ENCODE peak calls at places on chromosomes 16 and 17, in five cellular contexts. Y is HepG2, E is GM12878, C is K562, B is upper lobe of left lung. P is an unnamed sample.

GRCh38 chr16:78743556-78743955 is 644.1 kb downstream of the WWOX start:
- ATAC-seq in B (no peak), E (no peak), Y (no peak), C (no peak), P (no peak)

GRCh38 chr17:14316131-14316854 is 15.4 kb downstream of the HS3ST3B1 start:
- ATAC-seq in Y (peak; percentile 74), C (no peak), B (no peak), E (no peak), P (no peak)

GRCh38 chr17:42809250-42809649 is 10.6 kb downstream of the CNTD1 start:
- ATAC-seq in B (peak; percentile 75), C (no peak), E (no peak), Y (no peak), P (peak; percentile 96)

GRCh38 chr17:7279453-7279852 is 2.1 kb upstream of the SLC2A4 start:
- ATAC-seq in C (no peak), Y (no peak), B (no peak), E (no peak), P (no peak)

GRCh38 chr17:32498362-32498761 is 11.6 kb downstream of the CDK5R1 start:
- ATAC-seq in B (no peak), E (no peak), C (no peak), Y (no peak), P (no peak)

GRCh38 chr16:52128407-52128806 is 418.5 kb downstream of the TOX3 start:
- ATAC-seq in E (no peak), C (no peak), Y (no peak), B (no peak), P (no peak)

GRCh38 chr16:84600343-84601229 is 17.3 kb downstream of the COTL1 start:
- ATAC-seq in E (peak; percentile 75), Y (no peak), C (peak; percentile 85), B (peak; percentile 42), P (no peak)

GRCh38 chr16:30091474-30092372 is at the start of gene TBX6:
- ATAC-seq in E (peak; percentile 88), Y (peak; percentile 81), B (peak; percentile 95), C (peak; percentile 89), P (peak; percentile 91)

GRCh38 chr17:16120937-16121336 is 94.4 kb downstream of the NCOR1 start:
- ATAC-seq in Y (no peak), C (no peak), E (no peak), B (no peak), P (no peak)

GRCh38 chr16:29678691-29679267 is at the start of gene QPRT:
- ATAC-seq in B (peak; percentile 37), Y (peak; percentile 91), C (peak; percentile 91), E (peak; percentile 82), P (peak; percentile 44)

GRCh38 chr17:57114085-57114673 is 29.1 kb downstream of the AKAP1 start:
- ATAC-seq in C (peak; percentile 90), E (peak; percentile 92), Y (peak; percentile 75), B (peak; percentile 62), P (no peak)

GRCh38 chr17:61376931-61377838 is 22.5 kb upstream of the TBX2 start:
- ATAC-seq in Y (no peak), B (no peak), E (no peak), C (no peak), P (no peak)

GRCh38 chr17:6574689-6575595 is 18.6 kb upstream of the PITPNM3 start:
- ATAC-seq in Y (peak; percentile 61), E (peak; percentile 85), B (peak; percentile 86), C (peak; percentile 79), P (peak; percentile 19)

GRCh38 chr17:17506181-17506741 is 10.1 kb upstream of the RASD1 start:
- ATAC-seq in C (no peak), Y (no peak), E (no peak), B (no peak), P (no peak)

GRCh38 chr17:73068322-73069153 is 23.9 kb downstream of the SLC39A11 start:
- ATAC-seq in C (no peak), E (no peak), B (peak; percentile 45), Y (peak; percentile 94), P (no peak)

GRCh38 chr17:1783271-1783670 is 21.4 kb downstream of the SERPINF1 start:
- ATAC-seq in C (no peak), E (no peak), B (peak; percentile 2), Y (no peak), P (no peak)

GRCh38 chr17:10875411-10875810 is 37.5 kb upstream of the PIRT start:
- ATAC-seq in C (no peak), B (no peak), E (no peak), Y (no peak), P (no peak)

GRCh38 chr17:3865166-3865565 is 19.1 kb upstream of the NCBP3 start:
- ATAC-seq in Y (no peak), B (peak; percentile 33), C (no peak), E (no peak), P (no peak)

GRCh38 chr17:27239046-27239445 is 54.9 kb upstream of the WSB1 start:
- ATAC-seq in E (peak; percentile 73), Y (no peak), B (peak; percentile 17), C (no peak), P (no peak)

DNA sequence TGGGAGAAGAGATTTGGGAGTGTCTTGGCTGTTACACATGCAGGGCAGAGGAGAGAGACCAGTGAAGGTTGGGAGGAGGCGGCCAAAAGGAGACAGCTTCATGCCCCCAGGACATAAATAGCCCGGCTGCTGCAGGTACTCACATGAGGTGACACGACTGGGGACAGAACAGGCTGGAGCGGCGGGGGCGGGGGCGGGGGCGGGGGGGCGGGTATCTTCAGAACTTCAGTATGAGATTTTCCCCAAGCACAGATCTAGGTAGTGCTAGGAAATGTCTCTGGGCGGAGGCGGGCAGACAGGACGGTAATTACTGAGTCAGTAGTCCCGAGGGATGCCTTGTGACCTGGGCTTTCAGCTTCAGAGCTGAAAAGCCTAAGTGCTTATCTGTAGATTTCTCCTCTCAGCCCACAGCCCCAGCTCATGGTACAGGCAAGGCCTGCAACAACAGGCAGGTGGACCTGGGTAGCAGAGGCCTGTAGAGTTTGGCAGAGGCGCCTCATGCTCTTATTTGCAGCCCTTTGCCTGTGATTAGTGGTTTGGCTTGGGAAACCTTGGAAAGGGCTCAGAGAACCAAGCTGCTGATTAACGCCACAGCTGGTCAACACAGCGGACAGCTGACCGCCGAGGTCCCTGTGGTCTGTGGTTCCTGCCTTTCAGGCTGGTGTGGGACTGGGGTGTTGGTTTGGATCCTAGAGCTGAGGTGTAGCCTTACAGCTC is 24.5 kb downstream of the UNK start:
- ATAC-seq in E (peak; percentile 90), B (peak; percentile 82), C (peak; percentile 58), Y (no peak), P (peak; percentile 82)
- H3K27ac ChIP-seq in E (peak overlapping the region; percentile 6), B (no peak overlapping the region), C (no peak overlapping the region), Y (no peak overlapping the region), P (peak overlapping the region; percentile 74)

DNA sequence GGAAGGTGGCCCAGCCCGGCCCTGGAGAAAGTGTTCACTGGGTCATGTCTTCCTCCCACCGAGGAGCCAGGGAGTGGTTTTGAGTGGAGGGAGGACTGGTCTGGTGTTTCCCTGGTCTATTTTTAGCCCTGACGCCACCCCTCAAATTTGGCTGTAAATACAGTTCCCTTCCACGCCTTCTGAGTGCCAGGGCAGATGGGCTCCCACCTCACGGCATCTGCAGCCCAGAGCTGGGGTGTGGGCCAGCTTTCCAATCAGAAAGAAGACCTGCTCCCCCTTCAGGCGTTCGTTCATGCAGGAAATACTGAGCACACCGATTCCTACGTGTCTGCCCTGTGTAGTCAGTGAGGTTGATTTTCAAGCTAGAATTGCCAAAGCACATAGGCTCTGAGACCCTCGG is 53.7 kb downstream of the SNX20 start:
- ATAC-seq in B (peak; percentile 51), E (peak; percentile 77), Y (no peak), C (peak; percentile 56), P (peak; percentile 79)
- TF ChIP-seq POLR2AphosphoS5 in B (no peak), E (no peak), Y (no peak), C (no peak), P (peak; percentile 70)

DNA sequence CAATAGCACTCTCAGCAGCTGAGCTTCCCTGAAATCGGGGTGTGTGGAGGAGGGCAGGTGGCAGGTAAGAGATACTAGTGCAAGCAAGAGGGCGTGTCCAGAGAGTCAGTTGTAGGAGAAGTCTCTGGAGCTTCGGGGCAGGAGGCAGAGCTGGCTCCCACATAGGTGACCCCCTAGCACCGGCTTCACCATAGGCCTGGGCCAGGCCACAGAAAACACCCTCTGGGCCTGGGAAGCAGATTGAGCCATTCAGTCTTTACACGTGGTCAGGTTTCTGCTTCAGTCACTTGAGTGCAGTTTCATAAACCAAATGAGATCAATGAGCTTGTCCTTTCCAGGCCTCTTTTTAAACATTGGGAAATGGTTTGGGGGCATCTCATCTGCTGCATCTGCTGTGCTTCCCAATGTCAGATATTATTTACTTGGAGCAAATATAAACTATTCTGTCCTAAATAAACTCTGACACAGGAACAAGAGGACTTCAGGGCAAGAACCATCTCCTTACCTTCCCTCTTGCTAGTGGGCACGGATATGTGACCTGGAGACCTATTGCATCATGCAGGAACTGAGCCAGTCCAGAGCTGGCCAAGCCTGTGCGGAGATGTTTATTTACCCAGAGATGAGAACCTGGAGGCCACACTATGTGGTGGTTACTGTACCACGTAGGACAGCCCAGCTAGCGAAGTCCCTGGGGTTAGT is 16.1 kb downstream of the CCR7 start:
- ATAC-seq in E (peak; percentile 31), C (peak; percentile 25), B (no peak), Y (peak; percentile 63), P (peak; percentile 51)
- TF ChIP-seq EP300 in E (no peak), C (no peak), B (no peak), Y (peak; percentile 89), P (no peak)

GRCh38 chr17:20994779-20995149 is 48.0 kb downstream of the USP22 start:
- ATAC-seq in E (no peak), Y (no peak), C (no peak), B (no peak), P (no peak)

GRCh38 chr17:20993863-20994778 is 48.7 kb downstream of the USP22 start:
- ATAC-seq in E (no peak), C (no peak), B (no peak), Y (no peak), P (no peak)

GRCh38 chr17:20991276-20992037 is 51.4 kb downstream of the USP22 start:
- ATAC-seq in Y (no peak), C (no peak), E (no peak), B (no peak), P (no peak)

GRCh38 chr17:20992416-20992815 is 50.4 kb downstream of the USP22 start:
- ATAC-seq in E (no peak), C (no peak), B (no peak), Y (no peak), P (peak; percentile 6)

DNA sequence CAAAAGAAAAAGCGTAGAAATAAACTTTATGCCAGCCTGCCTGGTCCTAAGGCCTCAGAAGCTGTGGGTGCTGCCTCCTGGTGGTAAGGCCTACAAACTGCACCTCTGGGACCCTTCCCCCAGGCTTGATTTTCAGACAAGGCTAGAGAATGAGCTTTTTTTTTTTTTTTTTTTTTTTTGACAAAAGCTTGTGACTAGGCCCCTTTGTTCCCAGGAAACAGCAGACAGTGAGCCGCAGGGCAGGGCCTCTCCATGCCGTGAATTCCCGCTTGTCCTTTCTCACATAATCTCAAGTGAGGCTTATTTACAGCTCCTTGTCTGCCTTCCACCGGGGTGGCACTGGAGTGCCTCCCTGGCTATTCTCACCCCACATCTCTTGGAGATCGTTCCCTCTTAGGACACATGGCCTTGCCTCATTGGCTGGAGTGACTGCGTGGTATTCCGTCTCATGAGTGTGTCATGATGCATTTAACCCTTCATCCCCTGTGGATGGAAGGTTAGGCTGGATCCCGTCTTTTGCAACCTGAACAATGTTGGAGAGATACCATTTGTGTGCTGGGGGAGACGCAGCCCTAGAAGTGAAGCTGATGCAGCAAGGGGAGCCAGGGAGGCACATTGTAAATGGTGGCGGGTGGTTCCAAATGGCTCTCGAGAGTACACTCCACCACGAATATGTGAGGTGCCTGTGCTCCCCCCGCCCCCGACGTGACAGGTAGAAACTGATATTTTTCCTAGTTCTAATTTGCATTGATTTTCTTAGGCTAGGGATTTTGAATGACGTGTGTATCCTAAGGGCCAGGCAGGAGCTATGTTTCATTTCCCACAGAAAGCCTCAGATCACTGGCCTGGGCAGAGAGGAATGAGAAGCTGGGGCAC is 49.6 kb downstream of the USP22 start:
- ATAC-seq in B (peak; percentile 78), Y (peak; percentile 21), C (peak; percentile 76), E (peak; percentile 77), P (peak; percentile 50)
- H3K27ac ChIP-seq in B (no peak overlapping the region), Y (peak overlapping the region; percentile 48), C (no peak overlapping the region), E (no peak overlapping the region), P (no peak overlapping the region)

P was measured in gastroesophageal sphincter.